ENCODE peak calls at places on chromosomes 16 and 17, in seven cellular contexts. H, L, C, F, B, R and X are unnamed samples.

GRCh38 chr16:87076950-87077749 is 240.0 kb downstream of the C16orf95 start:
- DNase-seq in C (peak; percentile 94), B (peak; percentile 90), F (peak; percentile 65), R (peak; percentile 70), L (peak; percentile 65), H (peak; percentile 9), X (peak; percentile 76)

GRCh38 chr17:18107971-18108370 is 585 bp upstream of the MYO15A start:
- DNase-seq in F (no peak), H (no peak), L (no peak), C (no peak), R (no peak), B (no peak), X (no peak)

GRCh38 chr17:30091771-30092170 is 24.8 kb upstream of the NSRP1 start:
- DNase-seq in L (peak; percentile 40), H (no peak), R (peak; percentile 92), F (no peak), B (no peak), C (peak; percentile 10), X (no peak)

GRCh38 chr17:40436631-40437030 is 6.6 kb upstream of the IGFBP4 start:
- DNase-seq in H (no peak), F (no peak), R (no peak), C (no peak), B (no peak), L (no peak), X (no peak)

GRCh38 chr16:50699345-50700159 is 6.1 kb downstream of the NOD2 start:
- DNase-seq in C (no peak), F (no peak), R (peak; percentile 75), B (no peak), H (no peak), L (peak; percentile 26), X (no peak)

GRCh38 chr17:78272181-78272913 is 40.9 kb downstream of the TMEM235 start:
- DNase-seq in L (peak; percentile 47), C (no peak), R (no peak), B (peak; percentile 80), F (peak; percentile 94), H (peak; percentile 29), X (peak; percentile 65)

GRCh38 chr17:16001498-16001897 is 1.9 kb downstream of the TTC19 start:
- DNase-seq in B (no peak), H (no peak), C (no peak), L (peak; percentile 68), R (peak; percentile 30), F (no peak), X (no peak)

GRCh38 chr16:86821933-86822332 is 243.6 kb downstream of the FOXL1 start:
- DNase-seq in H (no peak), F (no peak), B (no peak), R (no peak), L (peak; percentile 65), C (no peak), X (no peak)

GRCh38 chr17:29060475-29060874 is 17.5 kb downstream of the PIPOX start:
- DNase-seq in C (no peak), F (no peak), H (no peak), L (no peak), R (no peak), B (no peak), X (peak; percentile 36)

GRCh38 chr16:27426423-27427408 is 24.7 kb downstream of the IL21R start:
- DNase-seq in R (peak; percentile 94), C (peak; percentile 28), L (peak; percentile 80), H (no peak), B (peak; percentile 49), F (no peak), X (no peak)

GRCh38 chr17:57955183-57955952 is at the start of gene CUEDC1:
- DNase-seq in H (peak; percentile 58), C (no peak), B (peak; percentile 76), L (peak; percentile 74), R (peak; percentile 88), F (peak; percentile 91), X (peak; percentile 86)

GRCh38 chr16:11583171-11583570 is 3.5 kb downstream of the LITAF start:
- DNase-seq in C (no peak), B (no peak), L (no peak), R (peak; percentile 59), H (no peak), F (no peak), X (no peak)

GRCh38 chr16:86761117-86761971 is 183.0 kb downstream of the FOXL1 start:
- DNase-seq in F (peak; percentile 70), C (peak; percentile 51), L (peak; percentile 60), H (peak; percentile 7), B (peak; percentile 84), R (peak; percentile 78), X (peak; percentile 81)

DNA sequence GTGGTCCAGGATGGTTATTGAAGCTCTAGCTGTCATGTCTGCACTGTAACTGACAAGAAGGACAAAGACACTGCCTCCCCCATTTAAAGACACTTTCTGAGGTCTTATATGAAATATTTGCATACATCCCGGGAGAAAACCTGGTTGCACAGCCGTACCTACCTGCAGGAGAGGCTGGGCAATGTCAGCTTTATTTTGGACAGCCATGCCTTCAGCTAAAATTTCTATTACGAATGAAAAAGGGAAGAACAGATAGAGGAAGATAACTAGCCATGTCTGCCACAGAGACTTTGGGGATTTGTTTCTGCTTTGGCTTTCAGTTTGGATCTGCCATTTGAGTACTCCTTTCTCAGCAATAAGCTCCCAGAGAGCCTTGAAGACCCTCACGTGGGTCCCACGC is 19.0 kb downstream of the SLC7A6 start:
- DNase-seq in B (no peak), L (no peak), C (no peak), H (no peak), F (no peak), R (no peak), X (no peak)
- H3K4me2 ChIP-seq in B (no peak overlapping the region), L (no peak overlapping the region), C (no peak overlapping the region), H (peak overlapping the region; percentile 98), F (no peak overlapping the region), R (no peak overlapping the region), X (no peak overlapping the region)

GRCh38 chr16:1218061-1218929 is 6.8 kb downstream of the TPSG1 start:
- DNase-seq in L (no peak), C (no peak), B (no peak), R (no peak), F (no peak), H (no peak), X (no peak)
- TF ChIP-seq EZH2 in L (no peak), C (no peak), B (no peak), R (no peak), F (no peak), H (no peak), X (no peak)

DNA sequence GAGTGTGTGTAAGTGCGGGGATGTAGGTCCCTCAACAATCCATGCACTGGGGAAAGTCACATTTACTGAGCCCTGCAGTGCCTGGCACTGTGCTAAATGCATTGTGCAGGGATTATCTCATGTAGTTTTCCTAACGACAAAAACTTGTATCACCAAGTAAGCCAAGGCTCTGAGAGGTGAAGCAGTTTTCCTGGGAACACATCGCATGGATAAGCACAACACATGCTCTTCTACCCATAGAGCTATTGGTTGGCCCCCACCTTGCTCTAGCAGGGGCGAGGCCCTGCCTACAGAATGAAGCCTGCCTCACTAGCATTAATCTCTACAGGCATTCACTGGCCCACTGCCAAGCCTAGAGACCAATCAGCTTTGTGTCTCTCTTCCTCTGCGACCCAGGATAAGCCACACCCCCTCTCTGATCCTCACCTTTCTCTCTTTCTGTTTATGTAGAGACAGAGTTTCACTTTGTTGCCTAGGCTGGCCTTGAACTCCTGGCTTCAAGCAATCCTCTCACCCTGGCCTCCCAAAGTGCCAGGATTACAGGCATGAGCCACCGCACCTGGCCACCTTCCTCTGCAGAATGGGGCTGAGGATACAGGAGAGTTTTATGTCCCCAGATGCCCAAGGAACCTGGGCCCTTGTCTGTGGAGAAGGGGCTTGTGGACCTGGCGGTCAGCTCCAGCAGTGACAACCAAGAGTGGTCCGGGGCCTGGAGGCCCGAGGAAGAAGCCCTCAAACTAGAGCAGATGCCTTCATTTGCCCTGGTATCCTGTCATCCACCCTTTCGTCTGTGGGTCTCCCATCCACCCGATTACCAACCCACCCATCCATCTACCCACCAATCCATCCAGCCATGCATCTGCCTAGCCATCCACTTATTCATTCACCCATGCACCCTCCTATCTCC is 12.8 kb downstream of the CDH16 start:
- DNase-seq in R (no peak), B (peak; percentile 63), L (no peak), F (peak; percentile 90), C (no peak), H (peak; percentile 88), X (peak; percentile 54)
- TF ChIP-seq EZH2phosphoT487 in R (no peak), B (no peak), L (no peak), F (no peak), C (no peak), H (no peak), X (no peak)

DNA sequence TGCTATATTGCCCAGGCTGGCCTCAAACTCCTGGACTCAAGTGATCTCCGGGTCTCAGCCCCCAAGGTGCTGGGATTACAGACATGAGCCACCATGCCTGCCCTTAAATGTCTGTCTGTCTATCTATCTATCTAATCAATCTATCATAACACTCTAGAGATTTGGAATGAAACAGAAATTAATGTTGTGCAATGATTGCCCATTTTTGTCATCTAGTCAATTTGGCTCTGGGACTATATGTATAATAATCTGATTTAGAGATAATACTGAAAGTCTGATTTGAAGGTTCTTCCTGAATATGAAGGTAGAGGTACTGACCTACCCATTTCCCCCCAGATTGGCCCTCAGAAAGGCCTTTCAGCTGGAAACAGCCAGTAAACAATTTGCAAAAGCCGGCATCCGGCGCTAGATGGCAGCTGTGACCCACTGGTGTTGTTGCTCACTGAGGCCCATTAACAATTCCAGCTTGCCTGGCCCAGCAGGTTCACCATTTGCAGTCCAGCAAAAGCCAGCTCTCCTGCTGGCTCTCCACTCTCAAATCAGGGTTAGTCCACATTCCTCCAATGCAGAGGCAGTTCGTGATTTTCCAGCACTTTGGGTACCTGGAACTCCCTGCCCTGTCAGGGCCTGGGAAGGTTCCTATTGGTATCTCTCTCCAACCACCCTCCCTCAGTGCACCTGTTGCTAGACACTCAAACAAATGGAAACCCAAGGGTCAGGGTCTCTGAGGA is 22.9 kb upstream of the C16orf87 start:
- DNase-seq in F (peak; percentile 87), B (peak; percentile 93), L (peak; percentile 66), R (peak; percentile 74), H (peak; percentile 69), C (peak; percentile 50), X (peak; percentile 90)
- H3K4me2 ChIP-seq in F (no peak overlapping the region), B (no peak overlapping the region), L (no peak overlapping the region), R (no peak overlapping the region), H (no peak overlapping the region), C (no peak overlapping the region), X (peak overlapping the region; percentile 30)

GRCh38 chr17:44308320-44308818 is at the start of gene RUNDC3A:
- DNase-seq in R (peak; percentile 82), F (peak; percentile 95), L (peak; percentile 58), C (peak; percentile 36), H (peak; percentile 83), B (peak; percentile 94), X (peak; percentile 97)
- TF ChIP-seq EZH2 in R (no peak), F (no peak), L (no peak), C (no peak), H (no peak), B (no peak), X (no peak)

GRCh38 chr17:14604920-14605599 is 304.2 kb downstream of the HS3ST3B1 start:
- DNase-seq in C (no peak), B (no peak), H (no peak), L (no peak), R (no peak), F (no peak), X (no peak)
- TF ChIP-seq EZH2phosphoT487 in C (no peak), B (no peak), H (no peak), L (no peak), R (no peak), F (no peak), X (no peak)

GRCh38 chr17:81120149-81120484 is 45.2 kb upstream of the PVALEF start:
- DNase-seq in F (no peak), L (peak; percentile 28), C (no peak), R (no peak), B (no peak), H (no peak), X (peak; percentile 32)
- H3K4me2 ChIP-seq in F (peak overlapping the region; percentile 93), L (peak overlapping the region; percentile 90), C (peak overlapping the region; percentile 100), R (no peak overlapping the region), B (peak overlapping the region; percentile 51), H (no peak overlapping the region), X (no peak overlapping the region)

GRCh38 chr16:85081765-85082164 is 30.5 kb downstream of the CIBAR2 start:
- DNase-seq in F (no peak), R (no peak), H (no peak), C (no peak), B (no peak), L (no peak), X (peak; percentile 31)
- TF ChIP-seq EZH2 in F (no peak), R (no peak), H (no peak), C (no peak), B (no peak), L (no peak), X (no peak)